ENCODE peak calls at places on chromosomes 13 and 19, in four cellular contexts. E, B, S and Z are unnamed samples.
A peak's percentile ranks its signal among the peaks of the same experiment; 100 is the strongest.

GRCh38 chr13:64154514-64154913 is 2738.9 kb upstream of the PCDH20 start:
- DNase-seq in B (no peak), E (no peak), S (no peak), Z (no peak)

GRCh38 chr13:76516013-76516412 is 370.2 kb downstream of the KCTD12 start:
- DNase-seq in S (no peak), B (no peak), E (no peak), Z (no peak)

GRCh38 chr13:69970521-69970920 is 137.1 kb upstream of the ATXN8OS start:
- DNase-seq in B (no peak), E (no peak), S (no peak), Z (no peak)

GRCh38 chr13:43232866-43233265 is 209.5 kb downstream of the DNAJC15 start:
- DNase-seq in E (no peak), S (no peak), B (no peak), Z (no peak)

GRCh38 chr19:1182727-1183126 is 8.7 kb upstream of the SBNO2 start:
- DNase-seq in S (no peak), B (no peak), E (no peak), Z (no peak)

GRCh38 chr19:5680083-5680436 is 256 bp downstream of the MICOS13 start:
- DNase-seq in S (no peak), B (no peak), E (no peak), Z (no peak)

GRCh38 chr13:32475403-32475802 is 47.5 kb upstream of the N4BP2L1 start:
- DNase-seq in E (no peak), S (no peak), B (no peak), Z (no peak)

GRCh38 chr19:7941895-7942596 is 1.4 kb downstream of the TIMM44 start:
- DNase-seq in S (no peak), B (no peak), E (no peak), Z (no peak)

GRCh38 chr19:45171211-45171623 is 6.8 kb downstream of the TRAPPC6A start:
- DNase-seq in B (no peak), S (no peak), E (no peak), Z (no peak)

GRCh38 chr19:40613669-40614594 is 12.8 kb downstream of the LTBP4 start:
- DNase-seq in B (no peak), E (peak; percentile 57), S (peak; percentile 88), Z (peak; percentile 69)

GRCh38 chr19:3375221-3376088 is 9.1 kb downstream of the NFIC start:
- DNase-seq in B (no peak), S (no peak), E (no peak), Z (no peak)

GRCh38 chr19:28614634-28615545 is 598.1 kb downstream of the UQCRFS1 start:
- DNase-seq in B (no peak), S (no peak), E (no peak), Z (no peak)

GRCh38 chr13:42660367-42660965 is 86.5 kb downstream of the TNFSF11 start:
- DNase-seq in S (no peak), E (no peak), B (no peak), Z (no peak)

GRCh38 chr19:31979949-31980670 is 365.3 kb upstream of the ZNF507 start:
- DNase-seq in S (peak; percentile 16), E (no peak), B (no peak), Z (no peak)

GRCh38 chr13:50365300-50365682 is 350.0 kb downstream of the KCNRG start:
- DNase-seq in B (no peak), S (no peak), E (no peak), Z (no peak)

GRCh38 chr13:44223785-44224432 is 149.7 kb upstream of the SERP2 start:
- DNase-seq in S (no peak), E (no peak), B (no peak), Z (no peak)

GRCh38 chr19:16373079-16373478 is 48.5 kb downstream of the KLF2 start:
- DNase-seq in B (no peak), E (no peak), S (no peak), Z (no peak)

GRCh38 chr19:13013649-13014048 is 18.4 kb downstream of the NFIX start:
- DNase-seq in S (no peak), B (no peak), E (no peak), Z (no peak)

GRCh38 chr13:112449545-112449930 is 73.4 kb downstream of the SPACA7 start:
- DNase-seq in E (no peak), S (no peak), B (no peak), Z (no peak)

GRCh38 chr19:40692212-40692551 is 1.7 kb upstream of the NUMBL start:
- DNase-seq in E (no peak), B (no peak), S (no peak), Z (no peak)

GRCh38 chr19:49920624-49921363 is 8.2 kb upstream of the ATF5 start:
- DNase-seq in B (no peak), S (no peak), E (peak; percentile 83), Z (no peak)

GRCh38 chr19:6450166-6450565 is 9.4 kb downstream of the SLC25A23 start:
- DNase-seq in S (no peak), B (no peak), E (no peak), Z (no peak)

GRCh38 chr13:50513528-50513863 is 330.0 kb downstream of the DLEU7 start:
- DNase-seq in E (no peak), S (no peak), B (no peak), Z (no peak)

GRCh38 chr19:892243-892996 is 567 bp downstream of the MED16 start:
- DNase-seq in E (no peak), B (no peak), S (no peak), Z (no peak)

GRCh38 chr13:29924482-29924884 is 74.1 kb upstream of the UBL3 start:
- DNase-seq in B (peak; percentile 44), S (no peak), E (no peak), Z (no peak)

GRCh38 chr13:63691474-63691873 is 2275.8 kb upstream of the PCDH20 start:
- DNase-seq in B (no peak), S (no peak), E (no peak), Z (no peak)

GRCh38 chr19:43438291-43439162 is 23.8 kb downstream of the TEX101 start:
- DNase-seq in B (no peak), E (no peak), S (no peak), Z (no peak)

GRCh38 chr13:50208826-50209335 is 193.6 kb downstream of the KCNRG start:
- DNase-seq in B (peak; percentile 12), E (no peak), S (peak; percentile 51), Z (peak; percentile 58)

GRCh38 chr13:98221234-98221633 is 44.2 kb upstream of the RNF113B start:
- DNase-seq in S (no peak), B (no peak), E (no peak), Z (no peak)

GRCh38 chr13:30341815-30342570 is 34.6 kb upstream of the KATNAL1 start:
- DNase-seq in E (no peak), S (no peak), B (no peak), Z (no peak)

GRCh38 chr19:34317311-34317927 is 47.6 kb upstream of the GPI start:
- DNase-seq in S (no peak), E (no peak), B (no peak), Z (peak; percentile 26)

GRCh38 chr19:1093811-1094553 is 1.2 kb downstream of the POLR2E start:
- DNase-seq in E (no peak), B (peak; percentile 29), S (no peak), Z (no peak)

GRCh38 chr19:16370671-16371391 is 46.2 kb downstream of the KLF2 start:
- DNase-seq in E (no peak), S (no peak), B (no peak), Z (no peak)

GRCh38 chr19:37691881-37692504 is 27.6 kb downstream of the ZNF607 start:
- DNase-seq in B (peak; percentile 87), E (peak; percentile 7), S (peak; percentile 86), Z (peak; percentile 34)

GRCh38 chr19:17469092-17469370 is 1.3 kb upstream of the SLC27A1 start:
- DNase-seq in S (no peak), E (no peak), B (no peak), Z (no peak)

GRCh38 chr13:34591163-34591562 is 350.9 kb upstream of the NBEA start:
- DNase-seq in S (no peak), E (no peak), B (no peak), Z (no peak)

GRCh38 chr13:113836917-113837553 is 26.8 kb downstream of the GAS6 start:
- DNase-seq in S (no peak), E (no peak), B (no peak), Z (no peak)

GRCh38 chr13:47598340-47598911 is 402.6 kb downstream of the SUCLA2 start:
- DNase-seq in S (no peak), B (no peak), E (no peak), Z (no peak)
- TF ChIP-seq SUZ12 in S (no peak), B (no peak), E (no peak), Z (no peak)

GRCh38 chr13:24226762-24227161 is 66.2 kb downstream of the SPATA13 start:
- DNase-seq in E (no peak), S (no peak), B (no peak), Z (no peak)
- TF ChIP-seq SP1 in E (no peak), S (no peak), B (no peak), Z (no peak)

GRCh38 chr13:99467764-99468163 is 33.5 kb upstream of the TM9SF2 start:
- DNase-seq in E (no peak), S (no peak), B (no peak), Z (no peak)
- TF ChIP-seq SUZ12 in E (no peak), S (no peak), B (no peak), Z (no peak)

DNA sequence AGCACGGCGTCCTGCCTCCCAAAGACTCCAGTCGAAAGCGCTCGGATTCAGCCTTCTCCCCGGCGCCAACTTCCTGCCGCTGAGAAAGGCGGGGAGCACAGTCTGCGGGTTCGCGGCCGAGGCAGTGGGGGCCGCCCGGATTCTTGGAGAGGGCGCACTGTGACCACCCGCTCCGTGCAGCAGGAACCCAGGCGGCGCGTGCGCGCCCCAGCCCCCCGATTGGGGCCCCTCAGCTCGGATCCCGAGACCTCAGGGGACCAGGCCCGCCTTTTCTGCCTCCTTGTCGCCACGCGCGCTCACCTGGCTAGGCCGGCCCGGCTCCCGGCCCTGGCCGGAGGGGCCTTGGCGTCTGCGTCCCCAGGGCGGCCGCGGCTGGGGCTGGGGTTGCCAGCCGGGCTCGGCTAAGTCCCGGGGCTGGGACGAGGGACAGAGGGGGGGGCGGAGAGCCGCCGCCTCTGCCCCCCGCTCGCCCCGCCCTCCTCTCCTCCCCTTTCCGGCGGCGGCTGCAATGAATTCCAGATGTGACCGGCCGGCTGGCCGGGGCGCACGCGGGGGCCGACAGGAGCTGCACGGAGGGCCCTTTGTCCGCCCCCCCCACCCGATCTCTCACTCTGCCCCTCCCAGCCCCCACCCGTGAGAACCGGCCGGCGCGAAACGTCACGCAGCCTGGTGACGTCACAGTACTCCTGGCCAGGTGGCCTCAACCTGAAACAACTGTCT is at the start of gene S1PR2:
- DNase-seq in E (no peak), B (peak; percentile 36), S (peak; percentile 87), Z (peak; percentile 80)
- TF ChIP-seq SP1 in E (peak; percentile 12), B (no peak), S (no peak), Z (no peak)

GRCh38 chr13:22126433-22127021 is 455.7 kb downstream of the FGF9 start:
- DNase-seq in B (no peak), S (no peak), E (peak; percentile 51), Z (no peak)
- TF ChIP-seq SUZ12 in B (no peak), S (no peak), E (no peak), Z (no peak)